ENCODE peak calls at places on chromosomes 16 and 17, in ten cellular contexts. C is suprapubic skin; T is stomach; J is keratinocyte; M is heart right ventricle; Y is HAP-1; G is transverse colon; W is psoas muscle; P is lung; U is CD4-positive, alpha-beta memory T cell. L is an unnamed sample. For H3K4me1, the result is how much of the 10 kb centered on the place peaks cover.

GRCh38 chr16:56255904-56256303 is 64.6 kb downstream of the GNAO1 start:
- DNase-seq in J (no peak), T (no peak), C (no peak), P (no peak), U (no peak), Y (no peak), W (no peak), M (no peak), G (no peak), L (no peak)

GRCh38 chr17:71636644-71637043 is 484.2 kb upstream of the SOX9 start:
- DNase-seq in U (no peak), C (no peak), M (no peak), T (no peak), W (no peak), Y (no peak), G (no peak), P (no peak), J (no peak), L (no peak)

GRCh38 chr17:63369233-63369632 is 76.9 kb downstream of the CYB561 start:
- DNase-seq in C (no peak), G (no peak), M (no peak), U (no peak), T (no peak), J (no peak), W (no peak), Y (no peak), P (no peak), L (no peak)

GRCh38 chr17:78144146-78144719 is 2.0 kb upstream of the C17orf99 start:
- DNase-seq in J (no peak), Y (peak), G (peak), P (peak), C (no peak), T (peak), M (peak), U (no peak), W (peak), L (peak)

GRCh38 chr17:8464941-8465340 is 29.3 kb downstream of the NDEL1 start:
- DNase-seq in G (no peak), J (no peak), W (no peak), C (no peak), M (no peak), P (no peak), T (no peak), U (no peak), Y (no peak), L (no peak)

GRCh38 chr16:53692146-53692545 is 11.5 kb downstream of the RPGRIP1L start:
- DNase-seq in W (no peak), C (no peak), M (no peak), G (no peak), Y (peak), U (no peak), P (no peak), T (no peak), J (no peak), L (no peak)

GRCh38 chr16:19167710-19168172 is 299 bp upstream of the SYT17 start:
- DNase-seq in W (peak), T (peak), P (peak), C (no peak), Y (peak), J (no peak), U (no peak), G (peak), M (peak), L (peak)

GRCh38 chr17:56779306-56779705 is 54.4 kb downstream of the C17orf67 start:
- DNase-seq in J (no peak), M (no peak), C (no peak), U (no peak), W (no peak), G (no peak), Y (no peak), P (no peak), T (no peak), L (no peak)

GRCh38 chr17:82257473-82257872 is 16.0 kb downstream of the CSNK1D start:
- DNase-seq in M (peak), J (no peak), P (no peak), Y (peak), C (no peak), W (peak), U (peak), T (peak), G (no peak), L (no peak)

GRCh38 chr17:18919963-18920362 is 32.0 kb upstream of the SLC5A10 start:
- DNase-seq in C (no peak), G (peak), P (no peak), U (no peak), J (no peak), T (peak), Y (no peak), M (no peak), W (no peak), L (no peak)

GRCh38 chr16:12191102-12191501 is 214.6 kb downstream of the SNX29 start:
- DNase-seq in C (no peak), M (no peak), Y (no peak), J (no peak), G (no peak), T (no peak), W (no peak), P (no peak), U (no peak), L (no peak)

GRCh38 chr17:35082073-35082657 is 18.7 kb upstream of the RFFL start:
- DNase-seq in T (no peak), W (no peak), Y (peak), M (no peak), C (no peak), U (no peak), P (no peak), J (peak), G (no peak), L (no peak)

GRCh38 chr16:87123356-87124001 is 193.7 kb downstream of the C16orf95 start:
- DNase-seq in C (no peak), Y (no peak), J (no peak), W (no peak), U (no peak), P (no peak), T (no peak), M (no peak), G (no peak), L (peak)

GRCh38 chr17:68733241-68734176 is 132.3 kb upstream of the FAM20A start:
- DNase-seq in C (no peak), U (no peak), T (peak), Y (no peak), M (no peak), P (no peak), J (no peak), G (no peak), W (no peak), L (no peak)

GRCh38 chr16:1310832-1311200 is 1.4 kb downstream of the UBE2I start:
- DNase-seq in W (no peak), C (no peak), Y (no peak), P (no peak), J (no peak), U (no peak), G (no peak), T (peak), M (no peak), L (no peak)

GRCh38 chr16:89175280-89176146 is 4.0 kb downstream of the CDH15 start:
- DNase-seq in T (no peak), W (no peak), J (no peak), U (no peak), P (no peak), C (no peak), M (no peak), Y (no peak), G (no peak), L (no peak)

GRCh38 chr16:13060932-13061331 is 159.5 kb downstream of the SHISA9 start:
- DNase-seq in C (no peak), T (no peak), P (no peak), W (no peak), M (no peak), Y (no peak), U (no peak), J (no peak), G (no peak), L (no peak)

GRCh38 chr16:52384378-52384777 is 162.6 kb downstream of the TOX3 start:
- DNase-seq in M (no peak), Y (no peak), U (no peak), C (no peak), W (no peak), P (no peak), T (no peak), J (no peak), G (no peak), L (no peak)

GRCh38 chr17:13917635-13918034 is 151.7 kb upstream of the COX10 start:
- DNase-seq in M (no peak), W (no peak), G (no peak), U (no peak), C (no peak), J (no peak), Y (no peak), T (no peak), P (no peak), L (no peak)

GRCh38 chr16:48597563-48598392 is 12.2 kb downstream of the N4BP1 start:
- DNase-seq in J (no peak), T (no peak), G (no peak), C (no peak), P (no peak), Y (no peak), W (no peak), M (no peak), U (no peak), L (no peak)

GRCh38 chr17:50539762-50540440 is 7.1 kb upstream of the SPATA20 start:
- DNase-seq in Y (peak), U (no peak), M (no peak), W (no peak), P (no peak), C (no peak), G (peak), J (peak), T (peak), L (peak)

GRCh38 chr16:89322381-89323119 is 105.0 kb downstream of the ZNF778 start:
- DNase-seq in T (no peak), P (peak), C (no peak), U (no peak), J (no peak), M (no peak), W (peak), G (no peak), Y (peak), L (no peak)

GRCh38 chr17:28747046-28747691 is 3.4 kb downstream of the TRAF4 start:
- DNase-seq in G (peak), M (no peak), C (no peak), T (peak), Y (no peak), W (no peak), J (no peak), U (no peak), P (peak), L (no peak)

GRCh38 chr17:28746611-28747045 is 2.8 kb downstream of the TRAF4 start:
- DNase-seq in U (no peak), G (peak), T (peak), Y (no peak), J (no peak), M (no peak), C (no peak), W (no peak), P (peak), L (no peak)

GRCh38 chr17:28748852-28749515 is 5.2 kb downstream of the TRAF4 start:
- DNase-seq in J (no peak), G (no peak), T (no peak), Y (no peak), U (no peak), C (no peak), W (no peak), P (no peak), M (no peak), L (no peak)

GRCh38 chr17:28749516-28750177 is 5.8 kb downstream of the TRAF4 start:
- DNase-seq in P (no peak), G (no peak), T (no peak), Y (no peak), C (no peak), W (no peak), U (no peak), M (no peak), J (no peak), L (no peak)

GRCh38 chr17:28747801-28748750 is 4.3 kb downstream of the TRAF4 start:
- DNase-seq in U (no peak), Y (no peak), T (no peak), J (no peak), M (no peak), W (no peak), G (no peak), C (no peak), P (no peak), L (no peak)
- H3K4me1 ChIP-seq in U (under half), Y (under half), T (half or more), J (under half), M (under half), W (under half), G (under half), C (half or more), P (under half), L (under half)

GRCh38 chr17:73625006-73625405 is 19.2 kb downstream of the SDK2 start:
- DNase-seq in T (no peak), P (no peak), J (no peak), U (no peak), M (no peak), G (no peak), C (no peak), Y (no peak), W (no peak), L (no peak)
- H3K4me1 ChIP-seq in T (under half), P (under half), J (half or more), U (under half), M (under half), G (under half), C (under half), Y (under half), W (under half), L (under half)

GRCh38 chr16:84735846-84736586 is 36.2 kb downstream of the USP10 start:
- DNase-seq in U (peak), J (no peak), G (peak), T (peak), W (no peak), P (peak), C (no peak), Y (peak), M (no peak), L (no peak)
- H3K4me1 ChIP-seq in U (under half), J (half or more), G (under half), T (half or more), W (under half), P (under half), C (half or more), Y (under half), M (under half), L (half or more)

DNA sequence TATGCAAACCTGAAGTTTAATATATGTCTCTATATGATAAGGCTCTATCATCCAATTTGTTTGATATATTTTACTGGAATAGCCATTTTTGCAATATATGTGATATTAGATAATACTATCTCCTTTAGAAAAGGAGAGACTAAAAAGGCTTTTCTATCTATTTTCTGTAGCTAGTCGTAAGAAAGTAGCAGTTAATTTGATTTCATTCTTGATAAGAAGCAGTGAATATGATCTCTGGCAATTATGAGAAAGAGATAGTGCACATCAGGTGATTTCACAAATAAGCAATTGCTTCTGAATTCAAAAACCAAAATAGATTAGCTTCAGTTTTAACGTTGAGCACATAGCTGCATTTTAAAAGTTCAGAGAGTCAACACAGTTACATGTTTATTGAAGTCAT is 1318.4 kb downstream of the CDH8 start:
- DNase-seq in C (no peak), P (no peak), G (no peak), Y (no peak), T (no peak), J (no peak), U (no peak), M (no peak), W (no peak), L (no peak)
- H3K4me1 ChIP-seq in C (under half), P (under half), G (under half), Y (under half), T (under half), J (under half), U (under half), M (under half), W (under half), L (under half)

DNA sequence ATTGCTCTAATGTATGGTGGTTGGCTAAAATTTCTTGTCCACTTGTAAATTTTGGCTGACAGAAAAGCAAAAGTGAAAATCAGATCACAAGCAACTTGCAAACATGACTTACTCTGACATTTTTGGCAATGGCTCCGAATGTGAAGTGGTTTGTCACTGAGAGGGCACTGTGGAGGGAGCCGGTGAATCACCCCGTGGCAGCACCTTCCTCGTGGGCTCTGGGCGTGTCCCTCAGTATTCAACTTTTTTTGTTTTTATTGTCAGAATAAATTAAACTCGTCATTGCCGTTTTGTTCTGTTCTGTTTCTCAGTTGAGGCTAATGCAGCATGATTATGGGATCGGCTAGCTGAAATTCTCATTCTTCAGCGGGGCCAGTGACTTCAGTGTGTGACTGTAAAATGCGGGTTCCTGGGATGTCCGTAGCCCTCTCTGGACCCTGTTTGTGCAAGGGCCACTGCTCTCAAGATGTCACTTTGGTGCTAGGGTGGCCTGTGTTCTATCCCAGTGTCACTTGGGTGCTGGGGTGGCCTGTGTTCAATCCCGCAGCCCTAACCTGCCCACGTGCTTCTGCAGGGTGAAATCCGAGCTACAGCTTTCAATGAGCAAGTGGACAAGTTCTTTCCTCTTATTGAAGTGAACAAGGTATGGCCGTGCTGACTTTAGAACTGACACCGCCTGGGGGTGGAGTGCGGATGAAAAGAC is 48.8 kb downstream of the RPA1 start:
- DNase-seq in M (no peak), Y (no peak), J (no peak), P (peak), G (no peak), C (peak), W (no peak), T (no peak), U (no peak), L (no peak)
- H3K4me1 ChIP-seq in M (under half), Y (under half), J (under half), P (under half), G (under half), C (under half), W (under half), T (under half), U (under half), L (under half)

DNA sequence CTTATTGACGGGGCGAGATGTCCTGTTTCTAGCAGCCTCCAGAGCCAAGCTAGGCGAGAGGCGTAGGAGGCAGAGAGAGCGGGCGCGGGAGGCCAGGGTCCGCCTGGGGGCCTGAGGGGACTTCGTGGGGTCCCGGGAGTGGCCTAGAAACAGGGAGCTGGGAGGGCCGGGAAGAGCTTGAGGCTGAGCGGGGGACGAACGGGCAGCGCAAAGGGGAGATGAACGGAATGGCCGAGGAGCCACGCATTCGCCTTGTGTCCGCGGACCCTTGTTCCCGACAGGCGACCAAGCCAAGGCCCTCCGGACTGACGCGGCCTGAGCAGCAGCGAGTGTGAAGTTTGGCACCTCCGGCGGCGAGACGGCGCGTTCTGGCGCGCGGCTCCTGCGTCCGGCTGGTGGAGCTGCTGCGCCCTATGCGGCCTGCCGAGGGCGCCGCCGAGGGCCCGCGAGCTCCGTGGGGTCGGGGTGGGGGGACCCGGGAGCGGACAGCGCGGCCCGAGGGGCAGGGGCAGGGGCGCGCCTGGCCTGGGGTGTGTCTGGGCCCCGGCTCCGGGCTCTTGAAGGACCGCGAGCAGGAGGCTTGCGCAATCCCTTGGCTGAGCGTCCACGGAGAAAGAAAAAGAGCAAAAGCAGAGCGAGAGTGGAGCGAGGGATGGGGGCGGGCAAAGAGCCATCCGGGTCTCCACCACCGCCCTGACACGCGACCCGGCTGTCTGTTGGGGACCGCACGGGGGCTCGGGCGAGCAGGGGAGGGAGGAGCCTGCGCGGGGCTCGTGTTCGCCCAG is 1.2 kb upstream of the CBX4 start:
- DNase-seq in P (peak), G (peak), W (peak), M (peak), T (peak), C (no peak), U (peak), J (no peak), Y (no peak), L (no peak)
- H3K4me1 ChIP-seq in P (under half), G (under half), W (under half), M (half or more), T (half or more), C (half or more), U (half or more), J (under half), Y (under half), L (under half)

L was measured in RWPE2.